ENCODE peak calls at places on chromosomes 7 and 10, in ten cellular contexts. U is nucleus accumbens; D is HFFc6; S is activated CD4-positive, alpha-beta T cell treated with anti-CD3 and anti-CD28 coated beads, Interleukin-2, amount 50 U/mL, for 24 hours; B is fibroblast of lung; K is ACHN; W is stimulated activated CD8-positive, alpha-beta memory T cell treated with anti-CD3 and anti-CD28 coated beads, Interleukin-15, amount 100 ng/mL, for 1 hour; H is GDM1; X is HFF-Myc; I is cardiac fibroblast. C is an unnamed sample.

GRCh38 chr10:86481761-86482160 is 39.8 kb downstream of the WAPL start:
- DNase-seq in U (no peak), D (no peak), S (no peak), B (no peak), K (no peak), W (no peak), H (no peak), X (no peak), I (no peak), C (no peak)

GRCh38 chr10:56370217-56371113 is 9.4 kb upstream of the ZWINT start:
- DNase-seq in U (no peak), D (no peak), S (no peak), B (peak; percentile 9), K (peak; percentile 19), W (no peak), H (no peak), X (no peak), I (peak; percentile 24), C (no peak)

GRCh38 chr7:1478480-1478879 is 19.2 kb upstream of the MICALL2 start:
- DNase-seq in U (no peak), D (no peak), S (no peak), B (no peak), K (no peak), W (no peak), H (no peak), X (no peak), I (no peak), C (no peak)

GRCh38 chr7:135321556-135321955 is 87.9 kb downstream of the STRA8 start:
- DNase-seq in U (no peak), D (peak; percentile 4), S (no peak), B (peak; percentile 52), K (no peak), W (no peak), H (no peak), X (no peak), I (peak; percentile 68), C (no peak)

GRCh38 chr7:131007439-131008330 is 273.7 kb upstream of the KLF14 start:
- DNase-seq in U (peak; percentile 42), D (peak; percentile 74), S (no peak), B (peak; percentile 80), K (peak; percentile 91), W (no peak), H (peak; percentile 29), X (peak; percentile 65), I (peak; percentile 84), C (no peak)

GRCh38 chr10:129771024-129771423 is 193.1 kb downstream of the EBF3 start:
- DNase-seq in U (no peak), D (no peak), S (no peak), B (no peak), K (no peak), W (no peak), H (no peak), X (no peak), I (no peak), C (no peak)

GRCh38 chr10:22805304-22805703 is 90.9 kb upstream of the PIP4K2A start:
- DNase-seq in U (peak; percentile 68), D (peak; percentile 69), S (no peak), B (peak; percentile 65), K (peak; percentile 54), W (no peak), H (no peak), X (peak; percentile 43), I (peak; percentile 44), C (no peak)

GRCh38 chr7:28062197-28062988 is 118.2 kb downstream of the JAZF1 start:
- DNase-seq in U (peak; percentile 10), D (peak; percentile 68), S (peak; percentile 23), B (peak; percentile 70), K (peak; percentile 92), W (no peak), H (peak; percentile 72), X (no peak), I (peak; percentile 74), C (no peak)

GRCh38 chr7:105149827-105150226 is 135.8 kb downstream of the KMT2E start:
- DNase-seq in U (no peak), D (peak; percentile 10), S (no peak), B (peak; percentile 31), K (no peak), W (no peak), H (no peak), X (peak; percentile 7), I (peak; percentile 80), C (no peak)

GRCh38 chr10:16728266-16728665 is 89.0 kb downstream of the RSU1 start:
- DNase-seq in U (no peak), D (no peak), S (no peak), B (no peak), K (no peak), W (no peak), H (no peak), X (no peak), I (peak; percentile 60), C (no peak)

GRCh38 chr10:12631216-12631615 is 281.9 kb downstream of the CAMK1D start:
- DNase-seq in U (no peak), D (no peak), S (no peak), B (peak; percentile 26), K (peak; percentile 14), W (no peak), H (no peak), X (peak; percentile 22), I (peak; percentile 7), C (no peak)

GRCh38 chr10:78938695-78939672 is 129.8 kb upstream of the ZMIZ1 start:
- DNase-seq in U (no peak), D (no peak), S (no peak), B (no peak), K (no peak), W (no peak), H (no peak), X (no peak), I (no peak), C (no peak)

GRCh38 chr10:63765126-63765525 is 243.9 kb downstream of the REEP3 start:
- DNase-seq in U (no peak), D (peak; percentile 54), S (no peak), B (no peak), K (no peak), W (no peak), H (no peak), X (no peak), I (peak; percentile 26), C (no peak)

GRCh38 chr7:156017431-156017830 is 205.2 kb upstream of the SHH start:
- DNase-seq in U (no peak), D (no peak), S (no peak), B (no peak), K (no peak), W (no peak), H (no peak), X (no peak), I (no peak), C (no peak)

GRCh38 chr10:51860257-51860656 is 160.9 kb upstream of the CSTF2T start:
- DNase-seq in U (no peak), D (peak; percentile 18), S (no peak), B (peak; percentile 80), K (no peak), W (no peak), H (no peak), X (no peak), I (peak; percentile 80), C (no peak)

GRCh38 chr7:24587853-24588252 is 14.6 kb downstream of the PALS2 start:
- DNase-seq in U (no peak), D (no peak), S (no peak), B (peak; percentile 15), K (peak; percentile 50), W (peak; percentile 23), H (no peak), X (no peak), I (no peak), C (no peak)

GRCh38 chr10:86413046-86413728 is 46.6 kb upstream of the GRID1 start:
- DNase-seq in U (no peak), D (peak; percentile 40), S (no peak), B (peak; percentile 45), K (peak; percentile 66), W (no peak), H (peak; percentile 48), X (no peak), I (peak; percentile 28), C (no peak)

GRCh38 chr10:6385683-6386082 is 183.0 kb downstream of the PFKFB3 start:
- DNase-seq in U (no peak), D (peak; percentile 57), S (no peak), B (peak; percentile 16), K (no peak), W (no peak), H (no peak), X (no peak), I (peak; percentile 54), C (no peak)

GRCh38 chr10:132142396-132143161 is 44.2 kb upstream of the DPYSL4 start:
- DNase-seq in U (no peak), D (no peak), S (peak; percentile 21), B (no peak), K (peak; percentile 46), W (no peak), H (no peak), X (no peak), I (peak; percentile 22), C (no peak)

GRCh38 chr10:35019037-35019794 is 70.9 kb downstream of the CUL2 start:
- DNase-seq in U (no peak), D (no peak), S (no peak), B (no peak), K (no peak), W (no peak), H (no peak), X (no peak), I (no peak), C (no peak)

GRCh38 chr10:118873080-118873737 is 118.4 kb upstream of the CACUL1 start:
- DNase-seq in U (no peak), D (no peak), S (no peak), B (peak; percentile 42), K (peak; percentile 63), W (no peak), H (no peak), X (no peak), I (peak; percentile 64), C (no peak)

GRCh38 chr7:118312051-118312450 is 87.5 kb downstream of the ANKRD7 start:
- DNase-seq in U (no peak), D (no peak), S (no peak), B (no peak), K (no peak), W (no peak), H (no peak), X (no peak), I (no peak), C (no peak)

GRCh38 chr7:114062810-114063209 is 144.0 kb upstream of the PPP1R3A start:
- DNase-seq in U (no peak), D (no peak), S (no peak), B (no peak), K (no peak), W (no peak), H (no peak), X (no peak), I (no peak), C (no peak)

GRCh38 chr10:83625831-83626360 is 513.4 kb upstream of the GHITM start:
- DNase-seq in U (no peak), D (no peak), S (no peak), B (no peak), K (no peak), W (no peak), H (no peak), X (no peak), I (no peak), C (no peak)

GRCh38 chr10:73065441-73065840 is 31.2 kb downstream of the P4HA1 start:
- DNase-seq in U (no peak), D (no peak), S (no peak), B (peak; percentile 4), K (no peak), W (no peak), H (no peak), X (no peak), I (peak; percentile 41), C (no peak)

GRCh38 chr7:3493499-3493898 is 192.4 kb downstream of the SDK1 start:
- DNase-seq in U (no peak), D (no peak), S (no peak), B (peak; percentile 61), K (peak; percentile 84), W (no peak), H (no peak), X (no peak), I (peak; percentile 74), C (no peak)

GRCh38 chr10:72425133-72425532 is 70.4 kb upstream of the DNAJB12 start:
- DNase-seq in U (peak; percentile 41), D (no peak), S (no peak), B (peak; percentile 9), K (no peak), W (no peak), H (no peak), X (no peak), I (no peak), C (no peak)

GRCh38 chr7:111510584-111511378 is 51.5 kb downstream of the IMMP2L start:
- DNase-seq in U (no peak), D (no peak), S (no peak), B (no peak), K (no peak), W (no peak), H (no peak), X (no peak), I (no peak), C (no peak)